ENCODE peak calls at places on chromosomes 16 and 17, in six cellular contexts. One of them, this sample, is unnamed. For H3K27me3, the result is how much of the 10 kb centered on the place peaks cover.

GRCh38 chr16:69443809-69444611 is 19.6 kb downstream of the CYB5B start:
- DNase-seq in AG04450: no peak
- DNase-seq in CD8-positive, alpha-beta T cell: no peak
- DNase-seq in heart right ventricle: no peak
- DNase-seq in cardiac muscle cell: peak
- DNase-seq in BE2C: peak
- DNase-seq in this sample: peak

GRCh38 chr16:19696312-19696711 is 21.7 kb downstream of the KNOP1 start:
- DNase-seq in heart right ventricle: peak
- DNase-seq in cardiac muscle cell: peak
- DNase-seq in CD8-positive, alpha-beta T cell: no peak
- DNase-seq in BE2C: no peak
- DNase-seq in AG04450: peak
- DNase-seq in this sample: peak

GRCh38 chr17:60151355-60151754 is 1.6 kb downstream of the CA4 start:
- DNase-seq in AG04450: no peak
- DNase-seq in CD8-positive, alpha-beta T cell: no peak
- DNase-seq in heart right ventricle: no peak
- DNase-seq in cardiac muscle cell: no peak
- DNase-seq in BE2C: no peak
- DNase-seq in this sample: no peak

GRCh38 chr17:14268264-14268663 is 31.6 kb upstream of the CDRT15 start:
- DNase-seq in AG04450: no peak
- DNase-seq in CD8-positive, alpha-beta T cell: no peak
- DNase-seq in BE2C: no peak
- DNase-seq in heart right ventricle: no peak
- DNase-seq in cardiac muscle cell: no peak
- DNase-seq in this sample: no peak

GRCh38 chr16:88533945-88534641 is 36.1 kb upstream of the ZC3H18 start:
- DNase-seq in AG04450: no peak
- DNase-seq in cardiac muscle cell: peak
- DNase-seq in BE2C: peak
- DNase-seq in heart right ventricle: peak
- DNase-seq in CD8-positive, alpha-beta T cell: peak
- DNase-seq in this sample: peak

GRCh38 chr16:19210968-19211367 is 42.9 kb downstream of the SYT17 start:
- DNase-seq in heart right ventricle: no peak
- DNase-seq in BE2C: no peak
- DNase-seq in cardiac muscle cell: no peak
- DNase-seq in CD8-positive, alpha-beta T cell: no peak
- DNase-seq in AG04450: no peak
- DNase-seq in this sample: no peak

GRCh38 chr16:1535391-1536291 is 2.2 kb downstream of the TMEM204 start:
- DNase-seq in heart right ventricle: peak
- DNase-seq in CD8-positive, alpha-beta T cell: no peak
- DNase-seq in AG04450: no peak
- DNase-seq in cardiac muscle cell: no peak
- DNase-seq in BE2C: peak
- DNase-seq in this sample: no peak

GRCh38 chr17:45225964-45226530 is 4.4 kb downstream of the FMNL1 start:
- DNase-seq in heart right ventricle: peak
- DNase-seq in BE2C: no peak
- DNase-seq in CD8-positive, alpha-beta T cell: peak
- DNase-seq in AG04450: no peak
- DNase-seq in cardiac muscle cell: no peak
- DNase-seq in this sample: peak

GRCh38 chr17:58271532-58271931 is 9.2 kb downstream of the MPO start:
- DNase-seq in cardiac muscle cell: no peak
- DNase-seq in BE2C: no peak
- DNase-seq in AG04450: no peak
- DNase-seq in heart right ventricle: no peak
- DNase-seq in CD8-positive, alpha-beta T cell: no peak
- DNase-seq in this sample: no peak

GRCh38 chr17:41530062-41531048 is 2.2 kb upstream of the KRT19 start:
- DNase-seq in AG04450: peak
- DNase-seq in cardiac muscle cell: peak
- DNase-seq in CD8-positive, alpha-beta T cell: no peak
- DNase-seq in BE2C: peak
- DNase-seq in heart right ventricle: no peak
- DNase-seq in this sample: peak

GRCh38 chr16:892536-893255 is 78.1 kb downstream of the LMF1 start:
- DNase-seq in BE2C: no peak
- DNase-seq in cardiac muscle cell: peak
- DNase-seq in AG04450: no peak
- DNase-seq in heart right ventricle: no peak
- DNase-seq in CD8-positive, alpha-beta T cell: no peak
- DNase-seq in this sample: no peak

GRCh38 chr16:84321932-84322331 is 27.3 kb downstream of the WFDC1 start:
- DNase-seq in CD8-positive, alpha-beta T cell: no peak
- DNase-seq in BE2C: no peak
- DNase-seq in heart right ventricle: no peak
- DNase-seq in cardiac muscle cell: no peak
- DNase-seq in AG04450: no peak
- DNase-seq in this sample: no peak

GRCh38 chr17:16432017-16432416 is 16.6 kb downstream of the TRPV2 start:
- DNase-seq in AG04450: no peak
- DNase-seq in cardiac muscle cell: no peak
- DNase-seq in BE2C: no peak
- DNase-seq in CD8-positive, alpha-beta T cell: no peak
- DNase-seq in heart right ventricle: no peak
- DNase-seq in this sample: no peak

GRCh38 chr17:77127735-77128361 is 12.9 kb upstream of the SEC14L1 start:
- DNase-seq in CD8-positive, alpha-beta T cell: peak
- DNase-seq in heart right ventricle: peak
- DNase-seq in BE2C: no peak
- DNase-seq in cardiac muscle cell: peak
- DNase-seq in AG04450: no peak
- DNase-seq in this sample: no peak

GRCh38 chr17:80969030-80969673 is 22.5 kb upstream of the CHMP6 start:
- DNase-seq in CD8-positive, alpha-beta T cell: no peak
- DNase-seq in BE2C: peak
- DNase-seq in cardiac muscle cell: no peak
- DNase-seq in heart right ventricle: no peak
- DNase-seq in AG04450: no peak
- DNase-seq in this sample: no peak

GRCh38 chr17:81651692-81652091 is 4.7 kb downstream of the PDE6G start:
- DNase-seq in heart right ventricle: no peak
- DNase-seq in CD8-positive, alpha-beta T cell: no peak
- DNase-seq in cardiac muscle cell: peak
- DNase-seq in BE2C: peak
- DNase-seq in AG04450: peak
- DNase-seq in this sample: peak

GRCh38 chr17:80295146-80295545 is 34.5 kb downstream of the RNF213 start:
- DNase-seq in heart right ventricle: no peak
- DNase-seq in BE2C: no peak
- DNase-seq in CD8-positive, alpha-beta T cell: no peak
- DNase-seq in cardiac muscle cell: no peak
- DNase-seq in AG04450: no peak
- DNase-seq in this sample: no peak

GRCh38 chr16:2537451-2538379 is at the start of gene PDPK1:
- DNase-seq in BE2C: peak
- DNase-seq in CD8-positive, alpha-beta T cell: peak
- DNase-seq in heart right ventricle: peak
- DNase-seq in cardiac muscle cell: peak
- DNase-seq in AG04450: peak
- DNase-seq in this sample: peak

GRCh38 chr17:48830840-48831548 is at the start of gene CALCOCO2:
- DNase-seq in AG04450: peak
- DNase-seq in CD8-positive, alpha-beta T cell: peak
- DNase-seq in BE2C: peak
- DNase-seq in cardiac muscle cell: peak
- DNase-seq in heart right ventricle: peak
- DNase-seq in this sample: peak

DNA sequence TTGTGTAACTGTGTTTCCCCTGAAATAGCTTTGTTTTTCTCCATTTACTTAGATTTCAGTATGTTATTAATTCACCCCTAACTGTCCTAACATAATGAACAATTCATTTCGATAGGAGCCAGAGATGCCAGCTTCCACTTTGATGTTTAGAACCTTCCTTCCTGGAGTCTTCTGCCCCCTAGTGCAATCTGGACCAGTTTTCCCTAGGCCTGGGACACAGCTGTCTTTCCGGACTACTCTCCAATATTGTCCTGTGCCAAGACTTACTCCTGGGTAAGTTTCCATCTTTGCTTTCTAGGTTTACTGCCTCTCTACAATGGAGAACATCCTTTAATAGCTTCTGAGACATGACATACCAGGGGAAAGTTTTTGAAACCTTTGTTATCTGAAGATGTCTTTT is 12.8 kb downstream of the RECQL5 start:
- DNase-seq in heart right ventricle: no peak
- DNase-seq in BE2C: no peak
- DNase-seq in CD8-positive, alpha-beta T cell: no peak
- DNase-seq in cardiac muscle cell: peak
- DNase-seq in AG04450: no peak
- DNase-seq in this sample: no peak
- TF ChIP-seq CTCF in heart right ventricle: peak
- TF ChIP-seq CTCF in BE2C: peak
- TF ChIP-seq CTCF in CD8-positive, alpha-beta T cell: no peak
- TF ChIP-seq CTCF in cardiac muscle cell: no peak
- TF ChIP-seq CTCF in AG04450: peak
- TF ChIP-seq CTCF in this sample: peak

GRCh38 chr16:23147666-23148065 is 1.6 kb downstream of the USP31 start:
- DNase-seq in heart right ventricle: no peak
- DNase-seq in cardiac muscle cell: no peak
- DNase-seq in BE2C: no peak
- DNase-seq in AG04450: no peak
- DNase-seq in CD8-positive, alpha-beta T cell: no peak
- DNase-seq in this sample: no peak

GRCh38 chr16:23149267-23149992 is at the start of gene USP31:
- DNase-seq in cardiac muscle cell: peak
- DNase-seq in heart right ventricle: peak
- DNase-seq in AG04450: peak
- DNase-seq in CD8-positive, alpha-beta T cell: peak
- DNase-seq in BE2C: peak
- DNase-seq in this sample: peak

GRCh38 chr16:23148513-23149266 is 562 bp downstream of the USP31 start:
- DNase-seq in CD8-positive, alpha-beta T cell: peak
- DNase-seq in AG04450: no peak
- DNase-seq in heart right ventricle: peak
- DNase-seq in BE2C: peak
- DNase-seq in cardiac muscle cell: peak
- DNase-seq in this sample: no peak

GRCh38 chr16:23146877-23147601 is 2.2 kb downstream of the USP31 start:
- DNase-seq in cardiac muscle cell: no peak
- DNase-seq in CD8-positive, alpha-beta T cell: no peak
- DNase-seq in AG04450: no peak
- DNase-seq in BE2C: no peak
- DNase-seq in heart right ventricle: no peak
- DNase-seq in this sample: peak

DNA sequence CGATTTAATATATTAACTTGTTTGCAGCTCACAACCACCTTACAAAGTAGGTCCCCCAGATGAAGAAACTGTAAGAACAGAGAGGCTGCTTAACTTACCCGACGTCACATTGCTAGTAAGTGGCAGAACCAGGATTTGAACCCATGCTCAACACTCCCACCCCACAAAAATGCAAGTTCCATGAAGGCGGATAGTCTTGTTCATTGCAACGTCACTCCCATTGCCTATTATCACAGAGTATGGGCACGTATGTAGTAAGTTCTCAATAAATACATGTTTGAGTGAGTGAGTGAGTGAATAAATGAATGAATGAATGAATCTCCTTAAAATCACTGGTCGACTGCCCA is 1.1 kb downstream of the USP31 start:
- DNase-seq in cardiac muscle cell: no peak
- DNase-seq in CD8-positive, alpha-beta T cell: no peak
- DNase-seq in heart right ventricle: no peak
- DNase-seq in BE2C: no peak
- DNase-seq in AG04450: no peak
- DNase-seq in this sample: peak
- H3K4me3 ChIP-seq in cardiac muscle cell: peak
- H3K4me3 ChIP-seq in CD8-positive, alpha-beta T cell: peak
- H3K4me3 ChIP-seq in heart right ventricle: peak
- H3K4me3 ChIP-seq in BE2C: peak
- H3K4me3 ChIP-seq in AG04450: peak
- H3K4me3 ChIP-seq in this sample: peak

DNA sequence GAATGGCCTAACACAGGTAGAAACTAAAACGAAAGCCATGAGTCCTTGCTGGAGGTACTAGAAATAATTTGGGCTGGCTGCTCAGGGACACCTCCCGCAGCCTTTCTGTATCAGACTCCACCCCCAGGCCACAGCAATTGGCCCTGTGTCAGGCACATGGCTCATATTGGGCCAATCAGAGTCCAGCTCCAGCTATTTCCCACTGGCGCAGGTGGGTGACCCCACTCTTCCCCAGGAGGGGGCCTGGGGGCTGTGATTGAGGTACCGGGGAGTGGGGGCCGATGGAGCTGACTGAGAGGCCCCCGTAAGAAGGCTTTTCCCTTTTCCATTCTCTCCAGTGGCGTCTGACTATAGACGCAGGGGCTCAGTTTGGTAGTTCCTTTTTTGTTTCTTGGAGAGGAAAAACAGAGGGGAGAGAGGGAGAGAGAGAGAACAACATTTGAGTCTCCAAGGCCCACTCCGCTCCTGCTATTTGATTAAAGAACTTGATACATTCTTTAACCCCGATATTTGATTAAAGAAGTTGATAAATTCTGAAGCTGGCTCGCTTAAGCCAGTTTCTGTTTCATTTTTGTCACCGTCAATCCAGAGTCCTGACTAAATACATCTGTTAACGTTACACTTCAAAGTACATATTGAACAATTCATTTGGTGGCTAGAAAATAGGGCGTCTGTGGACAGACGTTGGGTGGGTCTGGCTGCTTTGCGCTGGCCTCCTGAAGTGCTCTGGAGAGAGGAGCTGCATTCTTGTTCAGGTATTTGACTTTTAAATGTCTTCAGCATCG is 26.3 kb downstream of the FOXL1 start:
- DNase-seq in heart right ventricle: no peak
- DNase-seq in cardiac muscle cell: no peak
- DNase-seq in AG04450: no peak
- DNase-seq in CD8-positive, alpha-beta T cell: no peak
- DNase-seq in BE2C: no peak
- DNase-seq in this sample: no peak
- H3K27me3 ChIP-seq in heart right ventricle: under half
- H3K27me3 ChIP-seq in cardiac muscle cell: under half
- H3K27me3 ChIP-seq in AG04450: under half
- H3K27me3 ChIP-seq in CD8-positive, alpha-beta T cell: under half
- H3K27me3 ChIP-seq in BE2C: under half
- H3K27me3 ChIP-seq in this sample: under half

DNA sequence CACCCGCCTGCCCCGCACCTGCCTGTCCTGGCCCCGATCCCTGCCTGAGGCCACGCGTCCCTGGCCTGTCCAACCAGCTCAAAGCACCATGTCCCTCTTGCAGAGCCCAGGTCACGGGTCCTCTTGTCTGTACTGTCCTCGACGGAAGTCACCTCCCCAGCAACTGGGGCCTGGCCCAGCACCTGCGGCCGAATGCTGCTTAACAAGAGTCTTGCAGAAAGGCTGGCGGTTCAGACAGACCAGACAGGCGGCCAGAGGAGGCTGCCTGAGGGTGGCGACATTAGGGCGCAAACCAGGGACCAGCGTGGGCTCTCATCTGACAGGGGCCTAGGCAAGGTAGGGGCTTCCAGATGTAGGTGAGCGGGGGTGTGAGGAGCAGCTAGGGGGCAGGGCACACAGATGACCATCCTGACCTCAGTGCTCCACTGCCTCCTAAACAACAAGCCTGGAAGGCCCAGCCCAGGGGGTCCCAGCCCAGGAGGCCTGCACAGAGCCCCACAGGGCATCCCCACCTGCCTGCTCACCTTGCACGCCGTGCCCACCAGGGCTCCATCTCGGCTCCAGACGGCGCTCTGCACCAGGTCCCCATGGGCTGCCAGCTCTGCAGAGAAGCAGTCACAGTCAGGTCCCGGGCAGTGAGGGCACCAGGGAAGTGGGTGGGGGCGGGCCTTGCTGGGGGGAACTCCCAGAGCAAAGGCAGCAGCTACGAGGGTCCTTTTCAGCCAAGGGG is 11.3 kb downstream of the CORO7 start:
- DNase-seq in AG04450: no peak
- DNase-seq in heart right ventricle: no peak
- DNase-seq in CD8-positive, alpha-beta T cell: no peak
- DNase-seq in BE2C: no peak
- DNase-seq in cardiac muscle cell: no peak
- DNase-seq in this sample: no peak
- TF ChIP-seq CTCF in AG04450: no peak
- TF ChIP-seq CTCF in heart right ventricle: no peak
- TF ChIP-seq CTCF in CD8-positive, alpha-beta T cell: no peak
- TF ChIP-seq CTCF in BE2C: no peak
- TF ChIP-seq CTCF in cardiac muscle cell: no peak
- TF ChIP-seq CTCF in this sample: no peak

This sample was measured in bronchial epithelial cell.